ENCODE peak calls at places on chromosome 6, in four cellular contexts. W, C, U and O are unnamed samples.

GRCh38 chr6:70604254-70604653 is 37.5 kb downstream of the SDHAF4 start:
- DNase-seq in W (no peak), C (no peak), U (no peak), O (no peak)

GRCh38 chr6:142886431-142887170 is 58.4 kb downstream of the HIVEP2 start:
- DNase-seq in W (no peak), C (peak), U (no peak), O (peak)

GRCh38 chr6:143224516-143224915 is 163.8 kb downstream of the AIG1 start:
- DNase-seq in W (no peak), C (no peak), U (no peak), O (no peak)

GRCh38 chr6:144007779-144008500 is at the start of gene PLAGL1:
- DNase-seq in W (peak), C (no peak), U (peak), O (peak)

GRCh38 chr6:154606457-154606856 is 96.0 kb upstream of the CNKSR3 start:
- DNase-seq in W (peak), C (peak), U (no peak), O (no peak)

GRCh38 chr6:35473849-35474128 is 5.6 kb downstream of the RPL10A start:
- DNase-seq in W (no peak), C (no peak), U (no peak), O (no peak)

GRCh38 chr6:37222125-37222967 is 35.2 kb upstream of the TBC1D22B start:
- DNase-seq in W (peak), C (peak), U (peak), O (peak)

GRCh38 chr6:30876039-30876730 is 8.1 kb upstream of the DDR1 start:
- DNase-seq in W (no peak), C (no peak), U (no peak), O (peak)

GRCh38 chr6:2725999-2726567 is 24.6 kb downstream of the MYLK4 start:
- DNase-seq in W (peak), C (peak), U (peak), O (peak)

GRCh38 chr6:119542037-119542436 is 192.5 kb upstream of the MAN1A1 start:
- DNase-seq in W (peak), C (no peak), U (no peak), O (no peak)

GRCh38 chr6:149834513-149835481 is 29.4 kb downstream of the LRP11 start:
- DNase-seq in W (peak), C (no peak), U (peak), O (peak)

GRCh38 chr6:87199787-87200186 is 44.4 kb downstream of the ZNF292 start:
- DNase-seq in W (no peak), C (no peak), U (no peak), O (no peak)

GRCh38 chr6:41657131-41658094 is 19.1 kb downstream of the MDFI start:
- DNase-seq in W (no peak), C (no peak), U (no peak), O (no peak)

GRCh38 chr6:11356404-11357155 is 124.1 kb upstream of the NEDD9 start:
- DNase-seq in W (no peak), C (no peak), U (no peak), O (no peak)

GRCh38 chr6:160071805-160072687 is 49.6 kb upstream of the SLC22A1 start:
- DNase-seq in W (no peak), C (no peak), U (no peak), O (no peak)

GRCh38 chr6:127514396-127515227 is 4.5 kb downstream of the MTCL3 start:
- DNase-seq in W (no peak), C (no peak), U (peak), O (peak)

GRCh38 chr6:135673671-135674309 is 176.2 kb upstream of the AHI1 start:
- DNase-seq in W (no peak), C (no peak), U (no peak), O (peak)

GRCh38 chr6:106309024-106309423 is 16.5 kb downstream of the ATG5 start:
- DNase-seq in W (no peak), C (no peak), U (no peak), O (no peak)

GRCh38 chr6:45026003-45026516 is 302.1 kb upstream of the RUNX2 start:
- DNase-seq in W (no peak), C (no peak), U (no peak), O (peak)

GRCh38 chr6:118401325-118401998 is 146.6 kb upstream of the PLN start:
- DNase-seq in W (no peak), C (no peak), U (no peak), O (no peak)

GRCh38 chr6:25054469-25054868 is 118.7 kb upstream of the RIPOR2 start:
- DNase-seq in W (no peak), C (no peak), U (no peak), O (peak)

GRCh38 chr6:158627940-158628211 is 16.7 kb downstream of the DYNLT1 start:
- DNase-seq in W (no peak), C (no peak), U (no peak), O (no peak)

GRCh38 chr6:15065603-15066002 is 180.3 kb upstream of the JARID2 start:
- DNase-seq in W (no peak), C (no peak), U (no peak), O (peak)

GRCh38 chr6:130864344-130864743 is 37.1 kb downstream of the SMLR1 start:
- DNase-seq in W (no peak), C (no peak), U (no peak), O (no peak)

GRCh38 chr6:86273936-86274335 is 631.2 kb upstream of the SYNCRIP start:
- DNase-seq in W (no peak), C (no peak), U (no peak), O (no peak)

GRCh38 chr6:166307082-166307980 is 861 bp downstream of the PRR18 start:
- DNase-seq in W (no peak), C (no peak), U (peak), O (no peak)

GRCh38 chr6:108497883-108498282 is 62.8 kb upstream of the FOXO3 start:
- DNase-seq in W (peak), C (no peak), U (peak), O (peak)

GRCh38 chr6:69022991-69023390 is 387.9 kb downstream of the ADGRB3 start:
- DNase-seq in W (no peak), C (no peak), U (no peak), O (peak)

GRCh38 chr6:225907-226306 is 66.4 kb upstream of the DUSP22 start:
- DNase-seq in W (no peak), C (no peak), U (no peak), O (no peak)

GRCh38 chr6:46023216-46023915 is 7.7 kb upstream of the CLIC5 start:
- DNase-seq in W (no peak), C (no peak), U (no peak), O (no peak)

GRCh38 chr6:106631356-106631755 is 2.0 kb downstream of the QRSL1 start:
- DNase-seq in W (no peak), C (no peak), U (no peak), O (peak)

GRCh38 chr6:157625764-157626163 is 197.3 kb upstream of the SNX9 start:
- DNase-seq in W (no peak), C (no peak), U (no peak), O (no peak)

GRCh38 chr6:90113389-90113788 is 183.3 kb downstream of the BACH2 start:
- DNase-seq in W (no peak), C (no peak), U (no peak), O (no peak)

GRCh38 chr6:1391692-1392309 is 2.4 kb downstream of the FOXF2 start:
- DNase-seq in W (no peak), C (no peak), U (no peak), O (peak)

GRCh38 chr6:111573892-111574800 is 31.5 kb downstream of the TRAF3IP2 start:
- DNase-seq in W (no peak), C (no peak), U (no peak), O (peak)

GRCh38 chr6:157173756-157174155 is 149.6 kb downstream of the TMEM242 start:
- DNase-seq in W (no peak), C (no peak), U (no peak), O (peak)

GRCh38 chr6:167122041-167122826 is 662 bp upstream of the CCR6 start:
- DNase-seq in W (no peak), C (no peak), U (no peak), O (no peak)

GRCh38 chr6:13787146-13787545 is 27.2 kb downstream of the MCUR1 start:
- DNase-seq in W (no peak), C (no peak), U (no peak), O (peak)

GRCh38 chr6:20058912-20059311 is 153.4 kb downstream of the MBOAT1 start:
- DNase-seq in W (no peak), C (no peak), U (no peak), O (no peak)

GRCh38 chr6:51913265-51913664 is 174.1 kb downstream of the PKHD1 start:
- DNase-seq in W (no peak), C (no peak), U (no peak), O (no peak)

GRCh38 chr6:51902261-51902764 is 185.1 kb downstream of the PKHD1 start:
- DNase-seq in W (no peak), C (no peak), U (peak), O (no peak)

GRCh38 chr6:51910846-51911245 is 176.6 kb downstream of the PKHD1 start:
- DNase-seq in W (no peak), C (no peak), U (no peak), O (no peak)

GRCh38 chr6:51908243-51908642 is 179.2 kb downstream of the PKHD1 start:
- DNase-seq in W (no peak), C (no peak), U (no peak), O (no peak)
- TF ChIP-seq RCOR1 in W (no peak), C (no peak), U (no peak), O (no peak)

GRCh38 chr6:29082457-29082856 is 4.7 kb downstream of the OR2B3 start:
- DNase-seq in W (no peak), C (no peak), U (no peak), O (no peak)

GRCh38 chr6:29081312-29081711 is 5.8 kb downstream of the OR2B3 start:
- DNase-seq in W (no peak), C (no peak), U (no peak), O (no peak)

GRCh38 chr6:29079203-29079602 is 7.9 kb downstream of the OR2B3 start:
- DNase-seq in W (no peak), C (no peak), U (no peak), O (no peak)
- TF ChIP-seq MXI1 in W (no peak), C (no peak), U (no peak), O (no peak)

DNA sequence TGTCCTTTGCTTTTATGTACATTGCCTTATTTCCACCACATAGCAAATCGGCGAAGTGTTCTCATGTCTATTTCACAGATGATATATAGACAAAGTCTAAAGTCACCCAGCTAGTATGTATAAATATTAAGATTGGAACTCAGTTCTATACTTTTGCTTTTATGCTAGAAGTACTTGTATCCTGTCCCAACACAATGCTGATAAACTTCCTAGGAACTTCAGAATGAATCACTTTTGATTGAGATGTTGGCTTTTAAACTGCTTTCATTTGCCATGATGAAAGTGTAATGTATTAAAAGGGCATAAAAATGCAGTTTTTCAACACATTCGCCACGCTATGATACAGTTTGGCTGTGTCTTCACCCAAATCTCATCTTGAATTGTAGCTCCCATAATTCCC is 50.8 kb downstream of the GCLC start:
- DNase-seq in W (no peak), C (no peak), U (no peak), O (peak)
- TF ChIP-seq RCOR1 in W (no peak), C (no peak), U (no peak), O (no peak)

GRCh38 chr6:146289816-146290588 is 253.6 kb upstream of the RAB32 start:
- DNase-seq in W (no peak), C (no peak), U (no peak), O (peak)
- TF ChIP-seq MXI1 in W (no peak), C (no peak), U (no peak), O (no peak)

GRCh38 chr6:42890311-42891198 is 11.1 kb downstream of the RPL7L1 start:
- DNase-seq in W (no peak), C (peak), U (peak), O (peak)
- TF ChIP-seq RCOR1 in W (no peak), C (peak), U (peak), O (peak)

DNA sequence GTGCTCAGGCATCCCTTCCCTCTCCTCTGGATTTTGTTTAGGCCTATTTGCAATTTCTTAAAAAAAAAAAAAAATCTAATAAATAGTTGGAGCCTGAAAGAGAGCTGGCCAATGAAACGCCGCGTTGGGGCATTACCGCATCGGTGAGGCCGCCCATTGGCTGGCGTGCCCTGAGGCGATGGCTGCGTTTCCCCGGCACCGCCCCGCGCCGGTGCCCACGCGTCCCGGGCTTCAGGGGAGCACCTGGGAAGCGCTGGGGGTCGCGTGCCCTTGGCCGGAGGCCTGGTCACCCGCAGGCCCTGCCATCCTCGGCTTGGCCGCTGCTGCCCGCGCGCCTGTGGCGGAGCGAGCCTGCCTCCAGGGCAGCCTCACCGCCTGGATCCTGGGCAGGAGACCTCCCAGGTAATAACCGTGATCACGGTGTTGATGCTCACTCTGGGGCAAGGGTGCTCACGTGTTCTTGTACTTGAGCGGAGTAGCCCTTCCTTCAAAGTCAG is 155.4 kb downstream of the NRN1 start:
- DNase-seq in W (peak), C (no peak), U (no peak), O (no peak)
- TF ChIP-seq MXI1 in W (no peak), C (no peak), U (no peak), O (no peak)

DNA sequence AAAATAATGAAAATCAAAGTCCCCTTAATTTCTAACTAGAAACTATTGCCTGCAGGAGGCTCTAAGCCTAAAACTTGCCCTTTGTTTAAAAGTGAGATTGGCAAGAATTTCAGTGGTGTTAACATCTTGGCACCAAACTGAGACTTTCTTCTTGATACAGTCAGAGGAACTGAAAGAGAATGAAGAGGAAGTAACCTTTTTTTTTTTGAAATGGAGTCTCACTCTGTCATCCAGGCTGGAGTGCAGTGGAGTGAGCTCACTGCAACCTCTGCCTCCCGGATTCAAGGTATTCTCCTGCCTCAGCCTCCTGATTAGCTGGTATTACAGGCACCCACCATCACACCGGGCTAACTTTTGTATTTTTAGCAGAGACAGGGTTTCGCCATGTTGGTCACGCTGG is 3.6 kb downstream of the DOP1A start:
- DNase-seq in W (no peak), C (peak), U (no peak), O (no peak)
- TF ChIP-seq RCOR1 in W (no peak), C (peak), U (no peak), O (no peak)

GRCh38 chr6:114344971-114345274 is 2.1 kb upstream of the HS3ST5 start:
- DNase-seq in W (no peak), C (no peak), U (no peak), O (no peak)

GRCh38 chr6:114342086-114342825 is 567 bp downstream of the HS3ST5 start:
- DNase-seq in W (no peak), C (no peak), U (peak), O (no peak)

GRCh38 chr6:114344216-114344970 is 1.6 kb upstream of the HS3ST5 start:
- DNase-seq in W (no peak), C (no peak), U (no peak), O (no peak)

GRCh38 chr6:114343782-114344144 is 940 bp upstream of the HS3ST5 start:
- DNase-seq in W (no peak), C (no peak), U (no peak), O (no peak)

GRCh38 chr6:114342826-114343781 is at the start of gene HS3ST5:
- DNase-seq in W (no peak), C (no peak), U (peak), O (peak)
- TF ChIP-seq MXI1 in W (no peak), C (no peak), U (peak), O (no peak)